ENCODE peak calls at places on chromosomes 1 and 21, in six cellular contexts. One of them, this sample, is unnamed.

GRCh38 chr1:29209173-29209572 is 21.6 kb downstream of the MECR start:
- DNase-seq in A549: no peak
- DNase-seq in stimulated activated CD8-positive, alpha-beta memory T cell treated with anti-CD3 and anti-CD28 coated beads, Interleukin-2, amount 100 ng/mL, for 48 hours: no peak
- DNase-seq in kidney tubule cell: peak; percentile 49
- DNase-seq in GM03348: peak; percentile 59
- DNase-seq in posterior vena cava: no peak
- DNase-seq in this sample: no peak

GRCh38 chr1:24991242-24992037 is 61.4 kb upstream of the RUNX3 start:
- DNase-seq in kidney tubule cell: no peak
- DNase-seq in stimulated activated CD8-positive, alpha-beta memory T cell treated with anti-CD3 and anti-CD28 coated beads, Interleukin-2, amount 100 ng/mL, for 48 hours: no peak
- DNase-seq in GM03348: no peak
- DNase-seq in posterior vena cava: peak; percentile 29
- DNase-seq in A549: no peak
- DNase-seq in this sample: no peak

GRCh38 chr1:231844986-231845502 is 218.5 kb downstream of the DISC1 start:
- DNase-seq in kidney tubule cell: peak; percentile 91
- DNase-seq in stimulated activated CD8-positive, alpha-beta memory T cell treated with anti-CD3 and anti-CD28 coated beads, Interleukin-2, amount 100 ng/mL, for 48 hours: no peak
- DNase-seq in posterior vena cava: no peak
- DNase-seq in GM03348: no peak
- DNase-seq in A549: no peak
- DNase-seq in this sample: no peak

GRCh38 chr1:92577251-92577895 is 90.6 kb upstream of the GFI1 start:
- DNase-seq in kidney tubule cell: no peak
- DNase-seq in GM03348: peak; percentile 23
- DNase-seq in posterior vena cava: no peak
- DNase-seq in A549: no peak
- DNase-seq in stimulated activated CD8-positive, alpha-beta memory T cell treated with anti-CD3 and anti-CD28 coated beads, Interleukin-2, amount 100 ng/mL, for 48 hours: no peak
- DNase-seq in this sample: no peak

GRCh38 chr1:17197696-17198095 is 7.2 kb upstream of the PADI1 start:
- DNase-seq in A549: no peak
- DNase-seq in stimulated activated CD8-positive, alpha-beta memory T cell treated with anti-CD3 and anti-CD28 coated beads, Interleukin-2, amount 100 ng/mL, for 48 hours: no peak
- DNase-seq in posterior vena cava: peak; percentile 5
- DNase-seq in GM03348: no peak
- DNase-seq in kidney tubule cell: no peak
- DNase-seq in this sample: no peak

GRCh38 chr1:205582471-205583291 is 49.1 kb downstream of the ELK4 start:
- DNase-seq in posterior vena cava: no peak
- DNase-seq in stimulated activated CD8-positive, alpha-beta memory T cell treated with anti-CD3 and anti-CD28 coated beads, Interleukin-2, amount 100 ng/mL, for 48 hours: no peak
- DNase-seq in kidney tubule cell: no peak
- DNase-seq in A549: no peak
- DNase-seq in GM03348: no peak
- DNase-seq in this sample: no peak

GRCh38 chr1:185352067-185352466 is 35.0 kb upstream of the IVNS1ABP start:
- DNase-seq in A549: no peak
- DNase-seq in stimulated activated CD8-positive, alpha-beta memory T cell treated with anti-CD3 and anti-CD28 coated beads, Interleukin-2, amount 100 ng/mL, for 48 hours: no peak
- DNase-seq in kidney tubule cell: no peak
- DNase-seq in GM03348: no peak
- DNase-seq in posterior vena cava: no peak
- DNase-seq in this sample: no peak

GRCh38 chr1:180773210-180773865 is 139.4 kb upstream of the KIAA1614 start:
- DNase-seq in kidney tubule cell: peak; percentile 53
- DNase-seq in stimulated activated CD8-positive, alpha-beta memory T cell treated with anti-CD3 and anti-CD28 coated beads, Interleukin-2, amount 100 ng/mL, for 48 hours: no peak
- DNase-seq in GM03348: peak; percentile 59
- DNase-seq in posterior vena cava: no peak
- DNase-seq in A549: peak; percentile 15
- DNase-seq in this sample: no peak

GRCh38 chr1:8242498-8242897 is 75.4 kb upstream of the SLC45A1 start:
- DNase-seq in GM03348: no peak
- DNase-seq in stimulated activated CD8-positive, alpha-beta memory T cell treated with anti-CD3 and anti-CD28 coated beads, Interleukin-2, amount 100 ng/mL, for 48 hours: no peak
- DNase-seq in posterior vena cava: no peak
- DNase-seq in A549: no peak
- DNase-seq in kidney tubule cell: no peak
- DNase-seq in this sample: no peak

GRCh38 chr1:203504400-203505250 is 10.7 kb downstream of the OPTC start:
- DNase-seq in GM03348: peak; percentile 89
- DNase-seq in kidney tubule cell: peak; percentile 82
- DNase-seq in stimulated activated CD8-positive, alpha-beta memory T cell treated with anti-CD3 and anti-CD28 coated beads, Interleukin-2, amount 100 ng/mL, for 48 hours: peak; percentile 68
- DNase-seq in A549: peak; percentile 90
- DNase-seq in posterior vena cava: peak; percentile 91
- DNase-seq in this sample: peak; percentile 61

GRCh38 chr1:232017057-232017456 is 390.5 kb downstream of the DISC1 start:
- DNase-seq in GM03348: no peak
- DNase-seq in A549: no peak
- DNase-seq in stimulated activated CD8-positive, alpha-beta memory T cell treated with anti-CD3 and anti-CD28 coated beads, Interleukin-2, amount 100 ng/mL, for 48 hours: no peak
- DNase-seq in posterior vena cava: no peak
- DNase-seq in kidney tubule cell: no peak
- DNase-seq in this sample: no peak

GRCh38 chr1:16720403-16721223 is 19.7 kb upstream of the RNU1-4 start:
- DNase-seq in kidney tubule cell: no peak
- DNase-seq in A549: no peak
- DNase-seq in GM03348: no peak
- DNase-seq in posterior vena cava: peak; percentile 81
- DNase-seq in stimulated activated CD8-positive, alpha-beta memory T cell treated with anti-CD3 and anti-CD28 coated beads, Interleukin-2, amount 100 ng/mL, for 48 hours: no peak
- DNase-seq in this sample: no peak

GRCh38 chr21:17931080-17931479 is 111.9 kb upstream of the C21orf91 start:
- DNase-seq in GM03348: no peak
- DNase-seq in A549: no peak
- DNase-seq in stimulated activated CD8-positive, alpha-beta memory T cell treated with anti-CD3 and anti-CD28 coated beads, Interleukin-2, amount 100 ng/mL, for 48 hours: no peak
- DNase-seq in kidney tubule cell: peak; percentile 2
- DNase-seq in posterior vena cava: no peak
- DNase-seq in this sample: peak; percentile 6

GRCh38 chr1:109369167-109369746 is 28.5 kb downstream of the SORT1 start:
- DNase-seq in posterior vena cava: no peak
- DNase-seq in GM03348: peak; percentile 47
- DNase-seq in A549: no peak
- DNase-seq in stimulated activated CD8-positive, alpha-beta memory T cell treated with anti-CD3 and anti-CD28 coated beads, Interleukin-2, amount 100 ng/mL, for 48 hours: no peak
- DNase-seq in kidney tubule cell: no peak
- DNase-seq in this sample: no peak

GRCh38 chr1:162196387-162196786 is 126.9 kb downstream of the NOS1AP start:
- DNase-seq in GM03348: no peak
- DNase-seq in A549: no peak
- DNase-seq in kidney tubule cell: no peak
- DNase-seq in stimulated activated CD8-positive, alpha-beta memory T cell treated with anti-CD3 and anti-CD28 coated beads, Interleukin-2, amount 100 ng/mL, for 48 hours: no peak
- DNase-seq in posterior vena cava: no peak
- DNase-seq in this sample: peak; percentile 62

GRCh38 chr1:192489748-192490147 is 85.8 kb upstream of the RGS1 start:
- DNase-seq in kidney tubule cell: peak; percentile 90
- DNase-seq in GM03348: peak; percentile 63
- DNase-seq in posterior vena cava: peak; percentile 83
- DNase-seq in A549: no peak
- DNase-seq in stimulated activated CD8-positive, alpha-beta memory T cell treated with anti-CD3 and anti-CD28 coated beads, Interleukin-2, amount 100 ng/mL, for 48 hours: no peak
- DNase-seq in this sample: no peak

GRCh38 chr1:58812926-58813325 is 29.1 kb upstream of the JUN start:
- DNase-seq in kidney tubule cell: no peak
- DNase-seq in GM03348: no peak
- DNase-seq in posterior vena cava: no peak
- DNase-seq in A549: no peak
- DNase-seq in stimulated activated CD8-positive, alpha-beta memory T cell treated with anti-CD3 and anti-CD28 coated beads, Interleukin-2, amount 100 ng/mL, for 48 hours: no peak
- DNase-seq in this sample: no peak

GRCh38 chr1:151715726-151716404 is 738 bp downstream of the CELF3 start:
- DNase-seq in A549: no peak
- DNase-seq in GM03348: no peak
- DNase-seq in kidney tubule cell: no peak
- DNase-seq in posterior vena cava: no peak
- DNase-seq in stimulated activated CD8-positive, alpha-beta memory T cell treated with anti-CD3 and anti-CD28 coated beads, Interleukin-2, amount 100 ng/mL, for 48 hours: no peak
- DNase-seq in this sample: peak; percentile 55

GRCh38 chr1:166189126-166189525 is 22.3 kb upstream of the FAM78B start:
- DNase-seq in kidney tubule cell: peak; percentile 19
- DNase-seq in posterior vena cava: no peak
- DNase-seq in A549: no peak
- DNase-seq in stimulated activated CD8-positive, alpha-beta memory T cell treated with anti-CD3 and anti-CD28 coated beads, Interleukin-2, amount 100 ng/mL, for 48 hours: no peak
- DNase-seq in GM03348: no peak
- DNase-seq in this sample: no peak

GRCh38 chr1:182003953-182004586 is 57.4 kb downstream of the ZNF648 start:
- DNase-seq in stimulated activated CD8-positive, alpha-beta memory T cell treated with anti-CD3 and anti-CD28 coated beads, Interleukin-2, amount 100 ng/mL, for 48 hours: no peak
- DNase-seq in GM03348: no peak
- DNase-seq in A549: no peak
- DNase-seq in kidney tubule cell: no peak
- DNase-seq in posterior vena cava: no peak
- DNase-seq in this sample: no peak

This sample was measured in HepG2.